ENCODE peak calls at places on chromosomes 11 and 22, in four cellular contexts. G, P, S and N are unnamed samples. For H3K4me1, the result is how much of the 10 kb centered on the place peaks cover.

GRCh38 chr11:85673422-85673821 is 8.5 kb upstream of the CREBZF start:
- DNase-seq in S (no peak), G (no peak), P (no peak), N (no peak)

GRCh38 chr11:7300281-7300680 is 48.6 kb downstream of the SYT9 start:
- DNase-seq in S (no peak), G (no peak), P (no peak), N (no peak)

GRCh38 chr11:61694971-61695706 is 14.9 kb downstream of the DAGLA start:
- DNase-seq in S (no peak), G (no peak), P (no peak), N (no peak)

GRCh38 chr11:77734890-77735289 is 85.6 kb downstream of the RSF1 start:
- DNase-seq in P (no peak), G (no peak), S (no peak), N (no peak)

GRCh38 chr11:78212586-78213371 is 24.1 kb downstream of the USP35 start:
- DNase-seq in S (no peak), G (no peak), P (no peak), N (no peak)

GRCh38 chr11:70519117-70519516 is 120.8 kb downstream of the CTTN start:
- DNase-seq in S (peak), P (no peak), G (no peak), N (no peak)

GRCh38 chr11:4072668-4073285 is 21.8 kb upstream of the RRM1 start:
- DNase-seq in P (no peak), S (no peak), G (peak), N (peak)

GRCh38 chr11:95499516-95500135 is 268.6 kb upstream of the SESN3 start:
- DNase-seq in P (no peak), S (no peak), G (no peak), N (peak)

GRCh38 chr11:57770793-57771192 is 9.2 kb downstream of the CTNND1 start:
- DNase-seq in G (no peak), P (no peak), S (no peak), N (no peak)

GRCh38 chr11:33970984-33971466 is 79.1 kb upstream of the LMO2 start:
- DNase-seq in S (no peak), G (peak), P (peak), N (no peak)

GRCh38 chr22:34812631-34813030 is 253.3 kb upstream of the ISX start:
- DNase-seq in P (no peak), S (no peak), G (peak), N (peak)

GRCh38 chr11:489610-490185 is 17.3 kb downstream of the RNH1 start:
- DNase-seq in G (no peak), P (no peak), S (no peak), N (no peak)

GRCh38 chr22:40855960-40856512 is 403 bp downstream of the ST13 start:
- DNase-seq in G (peak), S (peak), P (no peak), N (no peak)

GRCh38 chr11:12599408-12600143 is 74.6 kb upstream of the TEAD1 start:
- DNase-seq in S (peak), P (peak), G (peak), N (no peak)

GRCh38 chr11:114412946-114413345 is 12.5 kb downstream of the RBM7 start:
- DNase-seq in S (no peak), G (no peak), P (no peak), N (peak)

GRCh38 chr11:3989891-3990290 is 104.7 kb upstream of the RRM1 start:
- DNase-seq in G (no peak), P (no peak), S (no peak), N (no peak)

GRCh38 chr11:87421422-87421821 is 383.7 kb downstream of the TMEM135 start:
- DNase-seq in G (peak), P (no peak), S (no peak), N (peak)

GRCh38 chr11:57800444-57801184 is 39.0 kb downstream of the CTNND1 start:
- DNase-seq in S (no peak), P (no peak), G (peak), N (peak)

GRCh38 chr11:111748035-111748804 is 18.0 kb downstream of the PPP2R1B start:
- DNase-seq in P (no peak), G (no peak), S (no peak), N (no peak)

GRCh38 chr22:45787770-45788169 is 116.1 kb downstream of the ATXN10 start:
- DNase-seq in P (no peak), G (no peak), S (no peak), N (no peak)

GRCh38 chr11:125073616-125074483 is 10.7 kb downstream of the SLC37A2 start:
- DNase-seq in S (peak), P (no peak), G (no peak), N (no peak)

GRCh38 chr11:62604460-62605130 is 2.9 kb upstream of the MTA2 start:
- DNase-seq in S (no peak), P (no peak), G (peak), N (no peak)

GRCh38 chr22:36153756-36154155 is 6.8 kb downstream of the APOL3 start:
- DNase-seq in S (no peak), G (no peak), P (no peak), N (no peak)

GRCh38 chr11:57903441-57904123 is 120.1 kb upstream of the OR9Q1 start:
- DNase-seq in G (peak), P (no peak), S (no peak), N (peak)

GRCh38 chr11:72633068-72633467 is 41.2 kb downstream of the PDE2A start:
- DNase-seq in G (no peak), S (no peak), P (no peak), N (no peak)

GRCh38 chr11:72630104-72630852 is 43.9 kb downstream of the PDE2A start:
- DNase-seq in G (no peak), S (no peak), P (no peak), N (no peak)

GRCh38 chr11:72634472-72635095 is 39.6 kb downstream of the PDE2A start:
- DNase-seq in P (peak), S (peak), G (no peak), N (no peak)

GRCh38 chr11:72634016-72634415 is 40.2 kb downstream of the PDE2A start:
- DNase-seq in P (no peak), S (no peak), G (no peak), N (no peak)

GRCh38 chr11:72631806-72632731 is 42.2 kb downstream of the PDE2A start:
- DNase-seq in P (peak), G (no peak), S (peak), N (no peak)
- H3K27ac ChIP-seq in P (no peak), G (no peak), S (peak), N (no peak)

GRCh38 chr22:22671506-22671905 is 27.1 kb downstream of the GGTLC2 start:
- DNase-seq in G (no peak), P (no peak), S (no peak), N (no peak)
- H3K4me1 ChIP-seq in G (under half), P (under half), S (under half), N (under half)

DNA sequence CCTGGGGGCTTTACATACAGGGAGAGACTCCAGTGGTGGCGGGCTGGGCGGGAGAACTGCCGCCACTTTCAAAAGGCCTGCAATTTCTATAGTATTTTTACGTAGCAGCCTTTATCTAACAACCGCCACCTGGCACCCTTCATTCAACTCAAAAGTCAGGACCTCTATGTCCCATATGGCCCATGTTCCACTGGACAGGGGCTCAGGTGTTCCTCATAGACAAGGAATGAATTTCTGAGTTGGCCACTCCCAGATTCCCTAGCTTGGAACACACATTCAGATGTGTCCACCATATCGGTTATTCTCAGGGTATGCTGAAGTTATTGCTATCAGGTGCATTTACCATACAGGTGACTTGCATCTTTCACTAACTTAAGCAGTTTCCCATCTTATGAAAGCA is 29.9 kb downstream of the RNF169 start:
- DNase-seq in S (no peak), P (no peak), G (no peak), N (no peak)
- TF ChIP-seq CTCF in S (no peak), P (no peak), G (no peak), N (no peak)

GRCh38 chr22:18034076-18034475 is 9.7 kb upstream of the MICAL3 start:
- DNase-seq in S (no peak), P (no peak), G (no peak), N (no peak)
- H3K27ac ChIP-seq in S (no peak), P (no peak), G (no peak), N (peak)

GRCh38 chr11:130024356-130024755 is 21.7 kb upstream of the PRDM10 start:
- DNase-seq in P (no peak), S (no peak), G (no peak), N (no peak)
- H3K4me1 ChIP-seq in P (under half), S (under half), G (under half), N (under half)

DNA sequence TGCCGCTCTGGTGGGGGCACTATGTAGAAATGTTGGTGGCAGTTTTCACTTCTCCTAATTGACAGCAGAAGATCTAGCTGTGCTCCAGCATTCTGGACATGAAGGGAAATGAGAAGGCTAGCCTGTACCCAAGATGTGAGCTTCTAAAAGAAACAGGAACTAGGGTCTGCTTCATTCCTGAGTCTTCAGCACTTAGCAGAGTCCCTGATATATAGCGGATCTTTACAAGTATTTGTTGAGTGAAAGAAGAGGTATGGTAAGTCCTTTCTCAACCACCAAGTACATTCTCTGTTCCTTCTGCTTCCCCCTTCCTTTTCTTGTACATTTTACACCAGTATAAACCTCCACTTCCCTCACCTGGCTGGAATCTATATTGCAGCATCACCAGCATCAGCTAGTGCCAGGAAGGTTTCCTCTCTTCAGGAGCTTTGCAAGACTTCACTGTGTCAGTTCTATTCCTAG is 408.3 kb upstream of the CADM1 start:
- DNase-seq in P (no peak), S (no peak), G (peak), N (no peak)
- TF ChIP-seq CTCF in P (no peak), S (no peak), G (peak), N (peak)

GRCh38 chr11:43072911-43073310 is 238.9 kb upstream of the API5 start:
- DNase-seq in G (no peak), S (no peak), P (no peak), N (no peak)

GRCh38 chr11:43074810-43075209 is 237.0 kb upstream of the API5 start:
- DNase-seq in G (peak), P (no peak), S (no peak), N (no peak)

GRCh38 chr11:43067681-43068080 is 244.1 kb upstream of the API5 start:
- DNase-seq in S (no peak), P (no peak), G (no peak), N (no peak)

GRCh38 chr11:43072096-43072495 is 239.7 kb upstream of the API5 start:
- DNase-seq in S (no peak), P (no peak), G (no peak), N (no peak)

GRCh38 chr11:43071338-43071737 is 240.5 kb upstream of the API5 start:
- DNase-seq in S (no peak), P (no peak), G (peak), N (no peak)
- H3K27ac ChIP-seq in S (no peak), P (no peak), G (peak), N (no peak)